ENCODE peak calls at places on chromosomes 1 and 21, in five cellular contexts. One of them, this sample, is unnamed.

GRCh38 chr1:40824591-40825429 is 37.4 kb downstream of the CITED4 start:
- DNase-seq in CD4-positive, alpha-beta T cell: no peak
- DNase-seq in foreskin keratinocyte: no peak
- DNase-seq in AG09309: no peak
- DNase-seq in dorsolateral prefrontal cortex: no peak
- DNase-seq in this sample: no peak

GRCh38 chr1:26530898-26531598 is 1.5 kb downstream of the RPS6KA1 start:
- DNase-seq in CD4-positive, alpha-beta T cell: no peak
- DNase-seq in foreskin keratinocyte: peak
- DNase-seq in AG09309: peak
- DNase-seq in dorsolateral prefrontal cortex: no peak
- DNase-seq in this sample: no peak

GRCh38 chr1:84146375-84147032 is 2.4 kb downstream of the PRKACB start:
- DNase-seq in CD4-positive, alpha-beta T cell: no peak
- DNase-seq in foreskin keratinocyte: peak
- DNase-seq in AG09309: peak
- DNase-seq in dorsolateral prefrontal cortex: no peak
- DNase-seq in this sample: no peak

GRCh38 chr1:167697667-167698141 is 24.1 kb upstream of the MPZL1 start:
- DNase-seq in CD4-positive, alpha-beta T cell: no peak
- DNase-seq in foreskin keratinocyte: no peak
- DNase-seq in AG09309: no peak
- DNase-seq in dorsolateral prefrontal cortex: no peak
- DNase-seq in this sample: no peak

GRCh38 chr1:190067592-190067991 is 410.1 kb downstream of the BRINP3 start:
- DNase-seq in CD4-positive, alpha-beta T cell: no peak
- DNase-seq in foreskin keratinocyte: peak
- DNase-seq in AG09309: no peak
- DNase-seq in dorsolateral prefrontal cortex: no peak
- DNase-seq in this sample: no peak

GRCh38 chr1:4622821-4623220 is 31.6 kb upstream of the AJAP1 start:
- DNase-seq in CD4-positive, alpha-beta T cell: no peak
- DNase-seq in foreskin keratinocyte: no peak
- DNase-seq in AG09309: no peak
- DNase-seq in dorsolateral prefrontal cortex: no peak
- DNase-seq in this sample: no peak

GRCh38 chr1:159990005-159990404 is 36.0 kb upstream of the SLAMF9 start:
- DNase-seq in CD4-positive, alpha-beta T cell: no peak
- DNase-seq in foreskin keratinocyte: no peak
- DNase-seq in AG09309: no peak
- DNase-seq in dorsolateral prefrontal cortex: no peak
- DNase-seq in this sample: no peak

GRCh38 chr1:18314399-18314798 is 166.3 kb upstream of the KLHDC7A start:
- DNase-seq in CD4-positive, alpha-beta T cell: no peak
- DNase-seq in foreskin keratinocyte: no peak
- DNase-seq in AG09309: no peak
- DNase-seq in dorsolateral prefrontal cortex: no peak
- DNase-seq in this sample: no peak

GRCh38 chr1:58063095-58063494 is 483.4 kb downstream of the OMA1 start:
- DNase-seq in CD4-positive, alpha-beta T cell: no peak
- DNase-seq in foreskin keratinocyte: peak
- DNase-seq in AG09309: no peak
- DNase-seq in dorsolateral prefrontal cortex: no peak
- DNase-seq in this sample: no peak

GRCh38 chr1:72745413-72745812 is 463.1 kb upstream of the NEGR1 start:
- DNase-seq in CD4-positive, alpha-beta T cell: no peak
- DNase-seq in foreskin keratinocyte: no peak
- DNase-seq in AG09309: no peak
- DNase-seq in dorsolateral prefrontal cortex: no peak
- DNase-seq in this sample: no peak

GRCh38 chr1:2986549-2987305 is 34.5 kb upstream of the ACTRT2 start:
- DNase-seq in CD4-positive, alpha-beta T cell: no peak
- DNase-seq in foreskin keratinocyte: no peak
- DNase-seq in AG09309: no peak
- DNase-seq in dorsolateral prefrontal cortex: no peak
- DNase-seq in this sample: no peak

GRCh38 chr21:15531986-15532385 is 197.8 kb upstream of the USP25 start:
- DNase-seq in CD4-positive, alpha-beta T cell: no peak
- DNase-seq in foreskin keratinocyte: no peak
- DNase-seq in AG09309: no peak
- DNase-seq in dorsolateral prefrontal cortex: no peak
- DNase-seq in this sample: no peak

GRCh38 chr1:100671604-100672003 is 47.9 kb upstream of the VCAM1 start:
- DNase-seq in CD4-positive, alpha-beta T cell: no peak
- DNase-seq in foreskin keratinocyte: no peak
- DNase-seq in AG09309: peak
- DNase-seq in dorsolateral prefrontal cortex: no peak
- DNase-seq in this sample: no peak

GRCh38 chr1:172470149-172470548 is 26.3 kb upstream of the PIGC start:
- DNase-seq in CD4-positive, alpha-beta T cell: no peak
- DNase-seq in foreskin keratinocyte: no peak
- DNase-seq in AG09309: no peak
- DNase-seq in dorsolateral prefrontal cortex: no peak
- DNase-seq in this sample: no peak

GRCh38 chr21:39576518-39577128 is 36.1 kb upstream of the B3GALT5 start:
- DNase-seq in CD4-positive, alpha-beta T cell: no peak
- DNase-seq in foreskin keratinocyte: peak
- DNase-seq in AG09309: no peak
- DNase-seq in dorsolateral prefrontal cortex: no peak
- DNase-seq in this sample: no peak

GRCh38 chr1:174397261-174397660 is 50.5 kb upstream of the GPR52 start:
- DNase-seq in CD4-positive, alpha-beta T cell: no peak
- DNase-seq in foreskin keratinocyte: no peak
- DNase-seq in AG09309: no peak
- DNase-seq in dorsolateral prefrontal cortex: no peak
- DNase-seq in this sample: no peak

DNA sequence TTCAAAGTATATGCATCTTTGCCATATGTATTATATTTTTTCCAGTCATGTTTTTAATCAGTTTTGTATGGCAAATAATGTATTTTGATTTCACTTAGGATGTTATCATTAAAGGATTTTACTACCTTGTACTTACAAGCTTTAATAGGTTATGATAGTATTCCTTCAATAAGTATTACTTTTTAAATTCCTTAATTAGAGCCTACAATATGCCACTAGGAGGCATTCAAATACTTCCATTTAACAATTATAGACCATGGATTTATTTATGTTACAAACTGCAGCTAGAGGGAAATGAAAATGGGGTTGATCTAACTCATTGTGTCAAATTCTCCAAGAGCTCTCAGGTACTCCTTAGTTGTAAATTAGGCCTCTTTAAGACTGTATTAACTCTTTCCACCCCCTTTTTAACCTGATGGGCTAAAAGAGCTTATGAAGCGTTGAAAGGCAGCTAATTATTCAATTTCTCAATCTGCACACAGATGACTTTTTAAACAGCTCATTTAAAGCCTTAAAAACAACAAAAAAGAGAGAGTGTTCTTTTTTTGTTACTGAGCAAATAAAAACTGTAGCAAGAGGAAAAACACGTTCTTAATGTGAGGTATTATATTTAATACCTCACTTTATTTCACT is 156.2 kb downstream of the DENND1B start:
- DNase-seq in CD4-positive, alpha-beta T cell: no peak
- DNase-seq in foreskin keratinocyte: no peak
- DNase-seq in AG09309: no peak
- DNase-seq in dorsolateral prefrontal cortex: no peak
- DNase-seq in this sample: no peak
- TF ChIP-seq CTCF in CD4-positive, alpha-beta T cell: peak
- TF ChIP-seq CTCF in foreskin keratinocyte: peak
- TF ChIP-seq CTCF in AG09309: peak
- TF ChIP-seq CTCF in dorsolateral prefrontal cortex: peak
- TF ChIP-seq CTCF in this sample: peak

GRCh38 chr1:43358746-43359693 is at the start of gene CDC20:
- DNase-seq in CD4-positive, alpha-beta T cell: peak
- DNase-seq in foreskin keratinocyte: peak
- DNase-seq in AG09309: peak
- DNase-seq in dorsolateral prefrontal cortex: peak
- DNase-seq in this sample: peak

GRCh38 chr1:43357251-43357650 is 1.5 kb upstream of the CDC20 start:
- DNase-seq in CD4-positive, alpha-beta T cell: no peak
- DNase-seq in foreskin keratinocyte: no peak
- DNase-seq in AG09309: no peak
- DNase-seq in dorsolateral prefrontal cortex: no peak
- DNase-seq in this sample: no peak

GRCh38 chr1:43359696-43360095 is 915 bp downstream of the CDC20 start:
- DNase-seq in CD4-positive, alpha-beta T cell: no peak
- DNase-seq in foreskin keratinocyte: no peak
- DNase-seq in AG09309: no peak
- DNase-seq in dorsolateral prefrontal cortex: no peak
- DNase-seq in this sample: no peak

GRCh38 chr1:43360616-43361015 is 1.8 kb downstream of the CDC20 start:
- DNase-seq in CD4-positive, alpha-beta T cell: no peak
- DNase-seq in foreskin keratinocyte: no peak
- DNase-seq in AG09309: no peak
- DNase-seq in dorsolateral prefrontal cortex: no peak
- DNase-seq in this sample: no peak

DNA sequence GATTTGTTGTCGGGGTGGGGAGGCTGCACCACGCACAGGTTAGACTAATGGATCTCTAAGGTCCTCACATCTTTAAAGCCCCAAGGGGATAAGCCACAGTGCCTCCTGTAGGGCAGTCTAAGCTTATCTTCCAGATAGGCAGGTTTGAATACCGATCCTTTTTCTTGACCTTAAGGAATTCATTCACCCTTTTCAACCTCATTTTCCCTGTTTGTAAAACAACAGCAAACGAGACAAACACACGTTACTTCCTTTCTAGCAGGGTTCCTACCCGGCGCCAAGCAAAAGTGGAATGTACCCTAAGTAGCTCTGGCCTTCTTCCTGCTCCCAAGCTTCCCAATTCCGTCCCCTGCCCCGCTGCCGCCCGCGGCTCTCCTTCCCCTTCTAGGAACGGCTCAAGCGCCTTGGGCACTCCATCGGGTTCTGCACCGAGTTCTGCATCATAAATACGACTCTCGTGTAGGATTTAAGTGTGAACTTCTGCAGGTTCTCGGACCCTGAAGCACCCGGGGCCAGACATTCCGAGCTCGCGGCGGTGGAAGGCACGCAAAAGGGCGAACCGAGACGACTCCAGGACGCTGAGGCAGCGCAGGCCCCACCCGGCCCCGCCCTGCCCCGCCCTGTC is 548 bp upstream of the CDC20 start:
- DNase-seq in CD4-positive, alpha-beta T cell: no peak
- DNase-seq in foreskin keratinocyte: peak
- DNase-seq in AG09309: no peak
- DNase-seq in dorsolateral prefrontal cortex: no peak
- DNase-seq in this sample: no peak
- TF ChIP-seq CTCF in CD4-positive, alpha-beta T cell: peak
- TF ChIP-seq CTCF in foreskin keratinocyte: peak
- TF ChIP-seq CTCF in AG09309: peak
- TF ChIP-seq CTCF in dorsolateral prefrontal cortex: peak
- TF ChIP-seq CTCF in this sample: peak

GRCh38 chr1:88683848-88684481 is at the start of gene PKN2:
- DNase-seq in CD4-positive, alpha-beta T cell: peak
- DNase-seq in foreskin keratinocyte: peak
- DNase-seq in AG09309: peak
- DNase-seq in dorsolateral prefrontal cortex: peak
- DNase-seq in this sample: peak
- TF ChIP-seq CTCF in CD4-positive, alpha-beta T cell: peak
- TF ChIP-seq CTCF in foreskin keratinocyte: peak
- TF ChIP-seq CTCF in AG09309: peak
- TF ChIP-seq CTCF in dorsolateral prefrontal cortex: peak
- TF ChIP-seq CTCF in this sample: peak

DNA sequence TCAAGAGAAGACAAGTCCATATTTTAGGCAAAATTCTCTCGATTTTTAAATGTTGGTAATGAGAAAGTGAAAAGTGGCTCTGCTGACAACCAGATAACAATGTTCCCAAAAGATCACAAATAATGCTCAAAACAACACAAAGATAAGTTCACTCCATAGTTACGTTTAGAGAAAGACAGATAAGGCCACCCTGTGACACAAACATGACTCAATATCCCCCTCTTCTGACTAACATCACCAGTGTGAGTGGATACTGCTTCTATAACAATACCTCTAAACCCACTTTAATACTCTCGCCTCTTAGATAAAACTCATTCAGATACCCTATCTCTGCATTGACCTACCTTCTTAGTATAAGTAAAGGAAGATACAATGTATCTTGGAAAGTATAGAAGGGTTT is 51.2 kb upstream of the RGS7 start:
- DNase-seq in CD4-positive, alpha-beta T cell: no peak
- DNase-seq in foreskin keratinocyte: no peak
- DNase-seq in AG09309: no peak
- DNase-seq in dorsolateral prefrontal cortex: no peak
- DNase-seq in this sample: no peak
- TF ChIP-seq CTCF in CD4-positive, alpha-beta T cell: no peak
- TF ChIP-seq CTCF in foreskin keratinocyte: peak
- TF ChIP-seq CTCF in AG09309: peak
- TF ChIP-seq CTCF in dorsolateral prefrontal cortex: no peak
- TF ChIP-seq CTCF in this sample: peak

DNA sequence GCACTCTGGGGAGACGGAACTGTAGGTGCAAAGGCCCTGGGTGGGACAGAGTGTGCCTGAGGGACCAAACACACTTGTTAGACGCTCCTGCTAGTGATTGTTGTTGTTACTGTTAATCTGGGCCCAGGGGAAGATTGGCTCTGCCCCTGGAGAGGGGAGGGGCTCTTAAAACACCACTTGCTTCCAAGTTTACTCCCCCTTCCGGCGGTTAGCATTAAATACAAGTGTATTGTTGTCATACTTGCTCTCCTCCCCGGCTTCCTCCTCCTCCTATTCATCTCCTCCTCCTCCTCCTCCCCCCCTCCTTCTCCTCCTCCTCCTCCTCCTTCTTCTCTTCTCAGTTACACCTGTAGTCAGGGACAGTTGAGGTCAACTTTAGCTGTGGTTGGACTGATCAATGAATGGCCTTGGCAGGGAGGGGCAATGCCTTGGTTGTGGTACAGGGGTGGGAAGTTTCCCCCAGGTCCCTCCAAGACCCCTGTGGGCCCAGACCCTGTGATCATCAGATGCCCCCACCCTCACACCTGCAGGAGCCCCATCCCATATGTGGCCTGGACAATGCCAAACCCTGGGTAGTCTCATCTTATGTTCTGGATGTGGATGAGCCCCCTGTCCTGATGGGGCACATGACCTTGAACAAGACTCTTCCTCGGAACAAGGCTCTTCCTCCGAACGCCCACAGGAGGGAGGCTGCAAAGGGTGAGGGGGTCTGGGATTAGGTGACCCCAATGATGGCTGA is 217.3 kb downstream of the PTPRU start:
- DNase-seq in CD4-positive, alpha-beta T cell: no peak
- DNase-seq in foreskin keratinocyte: no peak
- DNase-seq in AG09309: peak
- DNase-seq in dorsolateral prefrontal cortex: no peak
- DNase-seq in this sample: no peak
- TF ChIP-seq CTCF in CD4-positive, alpha-beta T cell: no peak
- TF ChIP-seq CTCF in foreskin keratinocyte: peak
- TF ChIP-seq CTCF in AG09309: no peak
- TF ChIP-seq CTCF in dorsolateral prefrontal cortex: no peak
- TF ChIP-seq CTCF in this sample: peak